ENCODE peak calls at places on chromosome 10, in four cellular contexts. One of them, this sample, is unnamed.

GRCh38 chr10:4041531-4042096 is 256.6 kb upstream of the KLF6 start:
- DNase-seq in IMR-90: no peak
- DNase-seq in aorta: no peak
- DNase-seq in activated CD4-positive, alpha-beta T cell treated with anti-CD3 and anti-CD28 coated beads, Interleukin-2, amount 10 ng/mL, durations not matched to agents 7 days and 5 days: no peak
- DNase-seq in this sample: no peak

GRCh38 chr10:132477398-132478340 is 59.9 kb upstream of the INPP5A start:
- DNase-seq in IMR-90: no peak
- DNase-seq in aorta: peak
- DNase-seq in activated CD4-positive, alpha-beta T cell treated with anti-CD3 and anti-CD28 coated beads, Interleukin-2, amount 10 ng/mL, durations not matched to agents 7 days and 5 days: no peak
- DNase-seq in this sample: no peak

GRCh38 chr10:121158988-121159579 is 307.9 kb downstream of the WDR11 start:
- DNase-seq in IMR-90: no peak
- DNase-seq in aorta: no peak
- DNase-seq in activated CD4-positive, alpha-beta T cell treated with anti-CD3 and anti-CD28 coated beads, Interleukin-2, amount 10 ng/mL, durations not matched to agents 7 days and 5 days: no peak
- DNase-seq in this sample: no peak

GRCh38 chr10:113524120-113524519 is 28.7 kb upstream of the HABP2 start:
- DNase-seq in IMR-90: no peak
- DNase-seq in aorta: no peak
- DNase-seq in activated CD4-positive, alpha-beta T cell treated with anti-CD3 and anti-CD28 coated beads, Interleukin-2, amount 10 ng/mL, durations not matched to agents 7 days and 5 days: no peak
- DNase-seq in this sample: no peak

GRCh38 chr10:89502556-89502955 is 32.8 kb downstream of the SLC16A12 start:
- DNase-seq in IMR-90: peak
- DNase-seq in aorta: no peak
- DNase-seq in activated CD4-positive, alpha-beta T cell treated with anti-CD3 and anti-CD28 coated beads, Interleukin-2, amount 10 ng/mL, durations not matched to agents 7 days and 5 days: no peak
- DNase-seq in this sample: peak

GRCh38 chr10:78551184-78552005 is 517.4 kb upstream of the ZMIZ1 start:
- DNase-seq in IMR-90: no peak
- DNase-seq in aorta: no peak
- DNase-seq in activated CD4-positive, alpha-beta T cell treated with anti-CD3 and anti-CD28 coated beads, Interleukin-2, amount 10 ng/mL, durations not matched to agents 7 days and 5 days: no peak
- DNase-seq in this sample: no peak

GRCh38 chr10:421170-421569 is 268.3 kb downstream of the DIP2C start:
- DNase-seq in IMR-90: no peak
- DNase-seq in aorta: no peak
- DNase-seq in activated CD4-positive, alpha-beta T cell treated with anti-CD3 and anti-CD28 coated beads, Interleukin-2, amount 10 ng/mL, durations not matched to agents 7 days and 5 days: no peak
- DNase-seq in this sample: no peak

GRCh38 chr10:26931223-26931622 is 70.5 kb upstream of the ABI1 start:
- DNase-seq in IMR-90: no peak
- DNase-seq in aorta: no peak
- DNase-seq in activated CD4-positive, alpha-beta T cell treated with anti-CD3 and anti-CD28 coated beads, Interleukin-2, amount 10 ng/mL, durations not matched to agents 7 days and 5 days: peak
- DNase-seq in this sample: no peak

GRCh38 chr10:116385994-116386809 is 41.4 kb upstream of the PNLIPRP3 start:
- DNase-seq in IMR-90: peak
- DNase-seq in aorta: no peak
- DNase-seq in activated CD4-positive, alpha-beta T cell treated with anti-CD3 and anti-CD28 coated beads, Interleukin-2, amount 10 ng/mL, durations not matched to agents 7 days and 5 days: peak
- DNase-seq in this sample: peak

GRCh38 chr10:95273393-95274312 is 17.1 kb downstream of the PDLIM1 start:
- DNase-seq in IMR-90: peak
- DNase-seq in aorta: no peak
- DNase-seq in activated CD4-positive, alpha-beta T cell treated with anti-CD3 and anti-CD28 coated beads, Interleukin-2, amount 10 ng/mL, durations not matched to agents 7 days and 5 days: no peak
- DNase-seq in this sample: peak

GRCh38 chr10:101158101-101159058 is 27.3 kb downstream of the TLX1 start:
- DNase-seq in IMR-90: no peak
- DNase-seq in aorta: no peak
- DNase-seq in activated CD4-positive, alpha-beta T cell treated with anti-CD3 and anti-CD28 coated beads, Interleukin-2, amount 10 ng/mL, durations not matched to agents 7 days and 5 days: no peak
- DNase-seq in this sample: peak

GRCh38 chr10:98367626-98368451 is 47.1 kb downstream of the PYROXD2 start:
- DNase-seq in IMR-90: no peak
- DNase-seq in aorta: no peak
- DNase-seq in activated CD4-positive, alpha-beta T cell treated with anti-CD3 and anti-CD28 coated beads, Interleukin-2, amount 10 ng/mL, durations not matched to agents 7 days and 5 days: no peak
- DNase-seq in this sample: no peak

GRCh38 chr10:8404721-8405120 is 350.2 kb downstream of the GATA3 start:
- DNase-seq in IMR-90: no peak
- DNase-seq in aorta: no peak
- DNase-seq in activated CD4-positive, alpha-beta T cell treated with anti-CD3 and anti-CD28 coated beads, Interleukin-2, amount 10 ng/mL, durations not matched to agents 7 days and 5 days: peak
- DNase-seq in this sample: no peak

GRCh38 chr10:31413325-31413724 is 94.3 kb downstream of the ZEB1 start:
- DNase-seq in IMR-90: peak
- DNase-seq in aorta: no peak
- DNase-seq in activated CD4-positive, alpha-beta T cell treated with anti-CD3 and anti-CD28 coated beads, Interleukin-2, amount 10 ng/mL, durations not matched to agents 7 days and 5 days: no peak
- DNase-seq in this sample: peak

GRCh38 chr10:97830064-97830463 is 19.6 kb upstream of the GOLGA7B start:
- DNase-seq in IMR-90: no peak
- DNase-seq in aorta: no peak
- DNase-seq in activated CD4-positive, alpha-beta T cell treated with anti-CD3 and anti-CD28 coated beads, Interleukin-2, amount 10 ng/mL, durations not matched to agents 7 days and 5 days: no peak
- DNase-seq in this sample: no peak

GRCh38 chr10:95440756-95441546 is 120.2 kb downstream of the SORBS1 start:
- DNase-seq in IMR-90: no peak
- DNase-seq in aorta: no peak
- DNase-seq in activated CD4-positive, alpha-beta T cell treated with anti-CD3 and anti-CD28 coated beads, Interleukin-2, amount 10 ng/mL, durations not matched to agents 7 days and 5 days: peak
- DNase-seq in this sample: no peak

GRCh38 chr10:116773306-116773705 is 30.9 kb upstream of the HSPA12A start:
- DNase-seq in IMR-90: no peak
- DNase-seq in aorta: no peak
- DNase-seq in activated CD4-positive, alpha-beta T cell treated with anti-CD3 and anti-CD28 coated beads, Interleukin-2, amount 10 ng/mL, durations not matched to agents 7 days and 5 days: no peak
- DNase-seq in this sample: no peak

GRCh38 chr10:95637911-95638310 is 18.6 kb downstream of the ALDH18A1 start:
- DNase-seq in IMR-90: no peak
- DNase-seq in aorta: no peak
- DNase-seq in activated CD4-positive, alpha-beta T cell treated with anti-CD3 and anti-CD28 coated beads, Interleukin-2, amount 10 ng/mL, durations not matched to agents 7 days and 5 days: no peak
- DNase-seq in this sample: no peak

GRCh38 chr10:97600616-97601015 is 11.1 kb downstream of the C10orf62 start:
- DNase-seq in IMR-90: no peak
- DNase-seq in aorta: no peak
- DNase-seq in activated CD4-positive, alpha-beta T cell treated with anti-CD3 and anti-CD28 coated beads, Interleukin-2, amount 10 ng/mL, durations not matched to agents 7 days and 5 days: no peak
- DNase-seq in this sample: no peak

GRCh38 chr10:71985542-71986250 is 21.5 kb downstream of the CHST3 start:
- DNase-seq in IMR-90: peak
- DNase-seq in aorta: peak
- DNase-seq in activated CD4-positive, alpha-beta T cell treated with anti-CD3 and anti-CD28 coated beads, Interleukin-2, amount 10 ng/mL, durations not matched to agents 7 days and 5 days: no peak
- DNase-seq in this sample: peak

GRCh38 chr10:78630944-78631838 is 437.6 kb upstream of the ZMIZ1 start:
- DNase-seq in IMR-90: peak
- DNase-seq in aorta: no peak
- DNase-seq in activated CD4-positive, alpha-beta T cell treated with anti-CD3 and anti-CD28 coated beads, Interleukin-2, amount 10 ng/mL, durations not matched to agents 7 days and 5 days: no peak
- DNase-seq in this sample: no peak

GRCh38 chr10:71635251-71635866 is 84.2 kb downstream of the C10orf105 start:
- DNase-seq in IMR-90: no peak
- DNase-seq in aorta: no peak
- DNase-seq in activated CD4-positive, alpha-beta T cell treated with anti-CD3 and anti-CD28 coated beads, Interleukin-2, amount 10 ng/mL, durations not matched to agents 7 days and 5 days: no peak
- DNase-seq in this sample: no peak

GRCh38 chr10:35335718-35336083 is 608 bp upstream of the CCNY start:
- DNase-seq in IMR-90: no peak
- DNase-seq in aorta: no peak
- DNase-seq in activated CD4-positive, alpha-beta T cell treated with anti-CD3 and anti-CD28 coated beads, Interleukin-2, amount 10 ng/mL, durations not matched to agents 7 days and 5 days: peak
- DNase-seq in this sample: no peak

GRCh38 chr10:16494174-16494573 is 27.5 kb downstream of the C1QL3 start:
- DNase-seq in IMR-90: no peak
- DNase-seq in aorta: no peak
- DNase-seq in activated CD4-positive, alpha-beta T cell treated with anti-CD3 and anti-CD28 coated beads, Interleukin-2, amount 10 ng/mL, durations not matched to agents 7 days and 5 days: no peak
- DNase-seq in this sample: no peak

GRCh38 chr10:71694567-71694968 is 25.0 kb downstream of the C10orf105 start:
- DNase-seq in IMR-90: no peak
- DNase-seq in aorta: no peak
- DNase-seq in activated CD4-positive, alpha-beta T cell treated with anti-CD3 and anti-CD28 coated beads, Interleukin-2, amount 10 ng/mL, durations not matched to agents 7 days and 5 days: peak
- DNase-seq in this sample: no peak

GRCh38 chr10:70737250-70737649 is 47.9 kb downstream of the TBATA start:
- DNase-seq in IMR-90: no peak
- DNase-seq in aorta: no peak
- DNase-seq in activated CD4-positive, alpha-beta T cell treated with anti-CD3 and anti-CD28 coated beads, Interleukin-2, amount 10 ng/mL, durations not matched to agents 7 days and 5 days: no peak
- DNase-seq in this sample: no peak

GRCh38 chr10:122863216-122863615 is 16.2 kb downstream of the FAM24B start:
- DNase-seq in IMR-90: no peak
- DNase-seq in aorta: no peak
- DNase-seq in activated CD4-positive, alpha-beta T cell treated with anti-CD3 and anti-CD28 coated beads, Interleukin-2, amount 10 ng/mL, durations not matched to agents 7 days and 5 days: no peak
- DNase-seq in this sample: no peak

GRCh38 chr10:120262857-120263547 is 194.0 kb upstream of the PLPP4 start:
- DNase-seq in IMR-90: no peak
- DNase-seq in aorta: no peak
- DNase-seq in activated CD4-positive, alpha-beta T cell treated with anti-CD3 and anti-CD28 coated beads, Interleukin-2, amount 10 ng/mL, durations not matched to agents 7 days and 5 days: no peak
- DNase-seq in this sample: no peak

GRCh38 chr10:71981024-71981867 is 17.1 kb downstream of the CHST3 start:
- DNase-seq in IMR-90: no peak
- DNase-seq in aorta: peak
- DNase-seq in activated CD4-positive, alpha-beta T cell treated with anti-CD3 and anti-CD28 coated beads, Interleukin-2, amount 10 ng/mL, durations not matched to agents 7 days and 5 days: no peak
- DNase-seq in this sample: peak

GRCh38 chr10:64182671-64183070 is 661.5 kb downstream of the REEP3 start:
- DNase-seq in IMR-90: no peak
- DNase-seq in aorta: no peak
- DNase-seq in activated CD4-positive, alpha-beta T cell treated with anti-CD3 and anti-CD28 coated beads, Interleukin-2, amount 10 ng/mL, durations not matched to agents 7 days and 5 days: no peak
- DNase-seq in this sample: no peak

GRCh38 chr10:58952747-58953466 is 223.5 kb upstream of the PHYHIPL start:
- DNase-seq in IMR-90: peak
- DNase-seq in aorta: no peak
- DNase-seq in activated CD4-positive, alpha-beta T cell treated with anti-CD3 and anti-CD28 coated beads, Interleukin-2, amount 10 ng/mL, durations not matched to agents 7 days and 5 days: peak
- DNase-seq in this sample: peak

GRCh38 chr10:31515819-31516402 is 196.9 kb downstream of the ZEB1 start:
- DNase-seq in IMR-90: peak
- DNase-seq in aorta: no peak
- DNase-seq in activated CD4-positive, alpha-beta T cell treated with anti-CD3 and anti-CD28 coated beads, Interleukin-2, amount 10 ng/mL, durations not matched to agents 7 days and 5 days: no peak
- DNase-seq in this sample: no peak

GRCh38 chr10:13351340-13351915 is 3.3 kb upstream of the SEPHS1 start:
- DNase-seq in IMR-90: no peak
- DNase-seq in aorta: no peak
- DNase-seq in activated CD4-positive, alpha-beta T cell treated with anti-CD3 and anti-CD28 coated beads, Interleukin-2, amount 10 ng/mL, durations not matched to agents 7 days and 5 days: peak
- DNase-seq in this sample: no peak

GRCh38 chr10:12214763-12215218 is 18.8 kb downstream of the CDC123 start:
- DNase-seq in IMR-90: peak
- DNase-seq in aorta: no peak
- DNase-seq in activated CD4-positive, alpha-beta T cell treated with anti-CD3 and anti-CD28 coated beads, Interleukin-2, amount 10 ng/mL, durations not matched to agents 7 days and 5 days: peak
- DNase-seq in this sample: peak

GRCh38 chr10:44180321-44181154 is 204.4 kb downstream of the CXCL12 start:
- DNase-seq in IMR-90: peak
- DNase-seq in aorta: no peak
- DNase-seq in activated CD4-positive, alpha-beta T cell treated with anti-CD3 and anti-CD28 coated beads, Interleukin-2, amount 10 ng/mL, durations not matched to agents 7 days and 5 days: no peak
- DNase-seq in this sample: peak

GRCh38 chr10:123999956-124000615 is 93.3 kb downstream of the CHST15 start:
- DNase-seq in IMR-90: no peak
- DNase-seq in aorta: no peak
- DNase-seq in activated CD4-positive, alpha-beta T cell treated with anti-CD3 and anti-CD28 coated beads, Interleukin-2, amount 10 ng/mL, durations not matched to agents 7 days and 5 days: no peak
- DNase-seq in this sample: no peak

GRCh38 chr10:108244443-108245228 is 1080.1 kb upstream of the SORCS1 start:
- DNase-seq in IMR-90: no peak
- DNase-seq in aorta: no peak
- DNase-seq in activated CD4-positive, alpha-beta T cell treated with anti-CD3 and anti-CD28 coated beads, Interleukin-2, amount 10 ng/mL, durations not matched to agents 7 days and 5 days: no peak
- DNase-seq in this sample: no peak